ENCODE peak calls at places on chromosomes 3 and 15, in five cellular contexts. One of them, this sample, is unnamed.

GRCh38 chr15:44101944-44102343 is 93.1 kb downstream of the FRMD5 start:
- DNase-seq in Calu3: no peak
- DNase-seq in CD4-positive, alpha-beta T cell: no peak
- DNase-seq in AG09319: peak; percentile 46
- DNase-seq in fibroblast of pulmonary artery: peak; percentile 66
- DNase-seq in this sample: no peak

GRCh38 chr15:57237282-57237642 is 139.0 kb upstream of the CGNL1 start:
- DNase-seq in Calu3: no peak
- DNase-seq in AG09319: no peak
- DNase-seq in fibroblast of pulmonary artery: no peak
- DNase-seq in CD4-positive, alpha-beta T cell: no peak
- DNase-seq in this sample: no peak

GRCh38 chr3:178198329-178198728 is 337.9 kb upstream of the KCNMB2 start:
- DNase-seq in fibroblast of pulmonary artery: peak; percentile 27
- DNase-seq in CD4-positive, alpha-beta T cell: no peak
- DNase-seq in AG09319: no peak
- DNase-seq in Calu3: no peak
- DNase-seq in this sample: no peak

GRCh38 chr15:77974098-77974414 is 103.5 kb downstream of the TBC1D2B start:
- DNase-seq in Calu3: peak; percentile 36
- DNase-seq in fibroblast of pulmonary artery: peak; percentile 39
- DNase-seq in AG09319: no peak
- DNase-seq in CD4-positive, alpha-beta T cell: no peak
- DNase-seq in this sample: no peak

GRCh38 chr3:161969867-161970266 is 473.3 kb downstream of the OTOL1 start:
- DNase-seq in fibroblast of pulmonary artery: peak; percentile 18
- DNase-seq in CD4-positive, alpha-beta T cell: no peak
- DNase-seq in AG09319: peak; percentile 5
- DNase-seq in Calu3: no peak
- DNase-seq in this sample: no peak

GRCh38 chr3:112090899-112091586 is 4.9 kb downstream of the C3orf52 start:
- DNase-seq in Calu3: peak; percentile 38
- DNase-seq in AG09319: no peak
- DNase-seq in fibroblast of pulmonary artery: no peak
- DNase-seq in CD4-positive, alpha-beta T cell: no peak
- DNase-seq in this sample: no peak

GRCh38 chr3:195119461-195120198 is 151.3 kb downstream of the XXYLT1 start:
- DNase-seq in AG09319: peak; percentile 32
- DNase-seq in Calu3: no peak
- DNase-seq in CD4-positive, alpha-beta T cell: no peak
- DNase-seq in fibroblast of pulmonary artery: peak; percentile 95
- DNase-seq in this sample: peak; percentile 20

GRCh38 chr3:113304856-113305540 is 93.6 kb downstream of the BOC start:
- DNase-seq in Calu3: no peak
- DNase-seq in CD4-positive, alpha-beta T cell: no peak
- DNase-seq in AG09319: no peak
- DNase-seq in fibroblast of pulmonary artery: peak; percentile 8
- DNase-seq in this sample: no peak

GRCh38 chr3:132071043-132071442 is 36.2 kb upstream of the CPNE4 start:
- DNase-seq in Calu3: peak; percentile 43
- DNase-seq in AG09319: no peak
- DNase-seq in fibroblast of pulmonary artery: peak; percentile 6
- DNase-seq in CD4-positive, alpha-beta T cell: no peak
- DNase-seq in this sample: no peak

GRCh38 chr15:100740105-100740504 is 137.7 kb downstream of the ASB7 start:
- DNase-seq in Calu3: no peak
- DNase-seq in AG09319: peak; percentile 35
- DNase-seq in CD4-positive, alpha-beta T cell: no peak
- DNase-seq in fibroblast of pulmonary artery: peak; percentile 42
- DNase-seq in this sample: no peak

GRCh38 chr3:15382405-15382923 is 44.9 kb downstream of the METTL6 start:
- DNase-seq in CD4-positive, alpha-beta T cell: no peak
- DNase-seq in Calu3: no peak
- DNase-seq in AG09319: no peak
- DNase-seq in fibroblast of pulmonary artery: no peak
- DNase-seq in this sample: no peak

GRCh38 chr3:197398301-197398878 is 100.0 kb upstream of the DLG1 start:
- DNase-seq in AG09319: no peak
- DNase-seq in Calu3: peak; percentile 11
- DNase-seq in fibroblast of pulmonary artery: no peak
- DNase-seq in CD4-positive, alpha-beta T cell: no peak
- DNase-seq in this sample: no peak

GRCh38 chr3:131338948-131339640 is 42.5 kb upstream of the NUDT16 start:
- DNase-seq in Calu3: no peak
- DNase-seq in AG09319: no peak
- DNase-seq in CD4-positive, alpha-beta T cell: no peak
- DNase-seq in fibroblast of pulmonary artery: no peak
- DNase-seq in this sample: no peak

GRCh38 chr3:60756636-60757035 is 494.6 kb downstream of the FHIT start:
- DNase-seq in fibroblast of pulmonary artery: no peak
- DNase-seq in AG09319: no peak
- DNase-seq in Calu3: no peak
- DNase-seq in CD4-positive, alpha-beta T cell: no peak
- DNase-seq in this sample: no peak

GRCh38 chr3:11498646-11499045 is 145.1 kb downstream of the VGLL4 start:
- DNase-seq in Calu3: peak; percentile 75
- DNase-seq in AG09319: no peak
- DNase-seq in fibroblast of pulmonary artery: peak; percentile 87
- DNase-seq in CD4-positive, alpha-beta T cell: no peak
- DNase-seq in this sample: no peak

DNA sequence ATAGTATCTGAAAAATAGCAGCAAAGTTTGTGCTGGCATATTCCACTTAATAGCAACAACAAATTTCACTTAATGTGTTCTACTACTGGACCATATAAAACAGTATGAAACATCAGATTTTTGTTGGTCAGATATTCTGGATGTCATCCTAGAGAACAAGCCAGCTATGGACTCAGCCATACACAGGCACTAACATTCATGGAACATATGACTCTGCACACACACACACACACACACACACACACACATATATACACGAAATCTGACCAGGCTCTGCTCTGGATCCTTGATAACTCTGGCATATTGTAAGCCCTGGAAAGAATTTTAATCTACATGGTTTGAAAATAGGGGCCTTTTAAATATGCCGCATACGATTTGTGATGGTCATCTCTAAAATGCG is 18.9 kb upstream of the NR2F2 start:
- DNase-seq in AG09319: no peak
- DNase-seq in fibroblast of pulmonary artery: no peak
- DNase-seq in CD4-positive, alpha-beta T cell: no peak
- DNase-seq in Calu3: no peak
- DNase-seq in this sample: no peak
- TF ChIP-seq CTCF in AG09319: no peak
- TF ChIP-seq CTCF in fibroblast of pulmonary artery: no peak
- TF ChIP-seq CTCF in CD4-positive, alpha-beta T cell: no peak
- TF ChIP-seq CTCF in Calu3: no peak
- TF ChIP-seq CTCF in this sample: no peak

GRCh38 chr15:70265466-70265978 is 167.8 kb upstream of the TLE3 start:
- DNase-seq in fibroblast of pulmonary artery: no peak
- DNase-seq in CD4-positive, alpha-beta T cell: no peak
- DNase-seq in Calu3: no peak
- DNase-seq in AG09319: no peak
- DNase-seq in this sample: no peak
- TF ChIP-seq CTCF in fibroblast of pulmonary artery: peak; percentile 23
- TF ChIP-seq CTCF in CD4-positive, alpha-beta T cell: no peak
- TF ChIP-seq CTCF in Calu3: no peak
- TF ChIP-seq CTCF in AG09319: no peak
- TF ChIP-seq CTCF in this sample: peak; percentile 19

DNA sequence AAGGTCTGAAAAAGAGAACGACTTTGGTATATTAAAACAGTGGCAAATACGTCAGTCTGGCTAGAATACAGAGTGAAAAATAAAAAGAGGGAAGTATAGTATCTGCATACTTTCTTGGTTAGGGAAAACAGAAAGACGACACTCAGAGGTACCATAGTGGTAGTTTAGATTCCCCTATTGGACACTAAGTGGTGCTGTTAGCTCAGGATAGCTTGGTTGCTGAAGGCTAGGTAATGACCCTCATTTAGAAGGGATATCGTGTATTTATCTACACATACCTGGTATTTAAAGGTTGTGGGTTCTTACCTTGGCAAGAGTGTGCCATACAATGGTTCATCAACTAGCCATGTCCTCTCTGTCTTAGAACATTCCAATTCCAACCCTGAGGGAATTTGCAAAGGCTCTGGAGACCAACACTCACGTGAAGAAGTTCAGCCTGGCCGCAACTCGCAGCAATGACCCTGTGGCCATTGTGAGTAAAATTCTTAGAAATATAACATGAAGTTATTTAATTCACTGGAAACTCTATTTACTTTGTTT is 31.0 kb downstream of the TMOD2 start:
- DNase-seq in Calu3: peak; percentile 12
- DNase-seq in CD4-positive, alpha-beta T cell: no peak
- DNase-seq in AG09319: no peak
- DNase-seq in fibroblast of pulmonary artery: peak; percentile 31
- DNase-seq in this sample: no peak
- TF ChIP-seq CTCF in Calu3: no peak
- TF ChIP-seq CTCF in CD4-positive, alpha-beta T cell: no peak
- TF ChIP-seq CTCF in AG09319: peak; percentile 19
- TF ChIP-seq CTCF in fibroblast of pulmonary artery: peak; percentile 41
- TF ChIP-seq CTCF in this sample: peak; percentile 61

GRCh38 chr3:170111147-170111771 is 70.3 kb downstream of the PHC3 start:
- DNase-seq in Calu3: no peak
- DNase-seq in CD4-positive, alpha-beta T cell: no peak
- DNase-seq in AG09319: no peak
- DNase-seq in fibroblast of pulmonary artery: no peak
- DNase-seq in this sample: no peak

GRCh38 chr3:170117134-170117533 is 64.4 kb downstream of the PHC3 start:
- DNase-seq in CD4-positive, alpha-beta T cell: no peak
- DNase-seq in fibroblast of pulmonary artery: peak; percentile 20
- DNase-seq in Calu3: no peak
- DNase-seq in AG09319: no peak
- DNase-seq in this sample: no peak
- TF ChIP-seq CTCF in CD4-positive, alpha-beta T cell: no peak
- TF ChIP-seq CTCF in fibroblast of pulmonary artery: peak; percentile 44
- TF ChIP-seq CTCF in Calu3: no peak
- TF ChIP-seq CTCF in AG09319: peak; percentile 7
- TF ChIP-seq CTCF in this sample: peak; percentile 51

DNA sequence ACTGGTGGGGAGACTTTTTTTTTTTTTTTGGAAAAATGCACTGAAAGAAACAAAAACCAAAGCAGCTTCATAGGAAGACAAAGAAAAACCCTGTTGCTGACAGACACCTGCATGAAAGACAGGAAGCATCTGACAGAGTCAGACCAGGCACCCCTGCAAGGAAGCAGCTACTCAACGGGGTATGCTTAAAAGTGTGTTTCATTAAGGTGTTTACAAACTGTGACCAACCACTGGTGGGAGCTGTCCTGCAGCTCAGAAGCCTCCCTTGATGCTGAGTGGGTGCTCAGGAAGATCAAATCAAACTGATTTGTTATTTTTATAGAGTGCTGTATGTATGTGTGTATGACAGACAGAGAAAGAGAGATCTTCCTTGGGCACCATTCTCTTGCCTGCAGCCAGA is 34.7 kb upstream of the AGBL1 start:
- DNase-seq in AG09319: no peak
- DNase-seq in Calu3: no peak
- DNase-seq in CD4-positive, alpha-beta T cell: no peak
- DNase-seq in fibroblast of pulmonary artery: no peak
- DNase-seq in this sample: no peak
- TF ChIP-seq CTCF in AG09319: no peak
- TF ChIP-seq CTCF in Calu3: no peak
- TF ChIP-seq CTCF in CD4-positive, alpha-beta T cell: no peak
- TF ChIP-seq CTCF in fibroblast of pulmonary artery: no peak
- TF ChIP-seq CTCF in this sample: no peak

GRCh38 chr3:55899887-55900286 is 412.8 kb upstream of the WNT5A start:
- DNase-seq in CD4-positive, alpha-beta T cell: no peak
- DNase-seq in fibroblast of pulmonary artery: no peak
- DNase-seq in AG09319: no peak
- DNase-seq in Calu3: peak; percentile 28
- DNase-seq in this sample: no peak

GRCh38 chr3:55893045-55893664 is 406.0 kb upstream of the WNT5A start:
- DNase-seq in AG09319: no peak
- DNase-seq in Calu3: no peak
- DNase-seq in fibroblast of pulmonary artery: no peak
- DNase-seq in CD4-positive, alpha-beta T cell: no peak
- DNase-seq in this sample: no peak

GRCh38 chr3:55896155-55896554 is 409.0 kb upstream of the WNT5A start:
- DNase-seq in AG09319: no peak
- DNase-seq in Calu3: no peak
- DNase-seq in CD4-positive, alpha-beta T cell: no peak
- DNase-seq in fibroblast of pulmonary artery: no peak
- DNase-seq in this sample: no peak

GRCh38 chr3:55894605-55895004 is 407.5 kb upstream of the WNT5A start:
- DNase-seq in CD4-positive, alpha-beta T cell: no peak
- DNase-seq in fibroblast of pulmonary artery: no peak
- DNase-seq in AG09319: no peak
- DNase-seq in Calu3: no peak
- DNase-seq in this sample: no peak

GRCh38 chr3:55897573-55898224 is 410.6 kb upstream of the WNT5A start:
- DNase-seq in fibroblast of pulmonary artery: no peak
- DNase-seq in AG09319: no peak
- DNase-seq in Calu3: peak; percentile 1
- DNase-seq in CD4-positive, alpha-beta T cell: no peak
- DNase-seq in this sample: no peak
- TF ChIP-seq CTCF in fibroblast of pulmonary artery: no peak
- TF ChIP-seq CTCF in AG09319: peak; percentile 42
- TF ChIP-seq CTCF in Calu3: no peak
- TF ChIP-seq CTCF in CD4-positive, alpha-beta T cell: no peak
- TF ChIP-seq CTCF in this sample: peak; percentile 60

GRCh38 chr3:41029356-41029755 is 169.9 kb upstream of the CTNNB1 start:
- DNase-seq in AG09319: no peak
- DNase-seq in Calu3: no peak
- DNase-seq in fibroblast of pulmonary artery: peak; percentile 3
- DNase-seq in CD4-positive, alpha-beta T cell: no peak
- DNase-seq in this sample: no peak

GRCh38 chr3:41035445-41036022 is 163.8 kb upstream of the CTNNB1 start:
- DNase-seq in Calu3: no peak
- DNase-seq in AG09319: no peak
- DNase-seq in fibroblast of pulmonary artery: no peak
- DNase-seq in CD4-positive, alpha-beta T cell: no peak
- DNase-seq in this sample: no peak

GRCh38 chr3:41037651-41038334 is 161.5 kb upstream of the CTNNB1 start:
- DNase-seq in CD4-positive, alpha-beta T cell: no peak
- DNase-seq in Calu3: no peak
- DNase-seq in AG09319: no peak
- DNase-seq in fibroblast of pulmonary artery: no peak
- DNase-seq in this sample: no peak

DNA sequence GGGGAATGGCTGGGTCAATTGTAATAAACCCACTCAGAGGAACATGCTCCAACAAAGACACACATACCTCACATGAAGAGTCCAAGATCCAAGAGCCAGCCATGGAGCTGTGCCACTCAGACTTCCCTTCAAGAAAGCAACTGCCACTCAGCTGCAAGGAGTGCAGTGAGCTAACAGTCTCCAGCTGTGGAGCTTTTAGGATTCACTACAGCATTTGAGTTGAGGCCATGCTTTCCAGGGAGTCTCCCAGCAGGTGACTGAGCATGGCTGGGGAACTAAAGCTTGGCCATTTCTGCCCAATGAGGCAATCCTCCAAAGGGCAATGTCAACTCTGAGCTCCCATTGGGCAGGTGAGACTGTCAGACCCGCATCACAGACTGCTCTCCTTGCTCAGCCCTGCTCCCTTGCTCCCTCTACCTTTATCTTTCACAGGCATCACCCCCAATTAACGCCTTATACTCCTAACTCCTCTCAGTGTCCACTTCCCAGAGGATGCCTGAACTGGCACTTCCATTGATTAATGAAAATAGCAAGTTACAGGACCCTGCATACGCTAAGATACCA is 165.3 kb upstream of the CTNNB1 start:
- DNase-seq in AG09319: no peak
- DNase-seq in fibroblast of pulmonary artery: no peak
- DNase-seq in Calu3: no peak
- DNase-seq in CD4-positive, alpha-beta T cell: no peak
- DNase-seq in this sample: no peak
- TF ChIP-seq CTCF in AG09319: no peak
- TF ChIP-seq CTCF in fibroblast of pulmonary artery: no peak
- TF ChIP-seq CTCF in Calu3: no peak
- TF ChIP-seq CTCF in CD4-positive, alpha-beta T cell: no peak
- TF ChIP-seq CTCF in this sample: no peak

GRCh38 chr3:125045965-125046364 is 9.8 kb downstream of the HEG1 start:
- DNase-seq in CD4-positive, alpha-beta T cell: no peak
- DNase-seq in fibroblast of pulmonary artery: peak; percentile 69
- DNase-seq in AG09319: peak; percentile 37
- DNase-seq in Calu3: no peak
- DNase-seq in this sample: no peak
- TF ChIP-seq CTCF in CD4-positive, alpha-beta T cell: no peak
- TF ChIP-seq CTCF in fibroblast of pulmonary artery: peak; percentile 29
- TF ChIP-seq CTCF in AG09319: peak; percentile 40
- TF ChIP-seq CTCF in Calu3: no peak
- TF ChIP-seq CTCF in this sample: no peak